ENCODE peak calls at places on chromosomes 11 and 22, in five cellular contexts. B is PC-3, L is cardiac muscle cell, Y is neuronal stem cell, R is astrocyte. E is an unnamed sample. For H3K4me1 and H3K27me3, the result is how much of the 10 kb centered on the place peaks cover.

GRCh38 chr11:128300785-128301184 is 286.6 kb downstream of the ETS1 start:
- DNase-seq in B (no peak), L (no peak), Y (no peak), R (no peak), E (no peak)

GRCh38 chr11:91608662-91609061 is 616.0 kb upstream of the FAT3 start:
- DNase-seq in B (peak), L (no peak), Y (no peak), R (no peak), E (no peak)

GRCh38 chr22:40951795-40952602 is 821 bp downstream of the RBX1 start:
- DNase-seq in B (no peak), L (no peak), Y (no peak), R (no peak), E (no peak)

GRCh38 chr11:64566915-64567882 is 23.8 kb upstream of the SLC22A12 start:
- DNase-seq in B (no peak), L (no peak), Y (no peak), R (no peak), E (peak)

GRCh38 chr22:29079218-29079901 is 6.5 kb downstream of the KREMEN1 start:
- DNase-seq in B (peak), L (no peak), Y (no peak), R (peak), E (peak)

GRCh38 chr11:68314203-68314885 is 2.0 kb downstream of the LRP5 start:
- DNase-seq in B (no peak), L (no peak), Y (no peak), R (no peak), E (peak)

GRCh38 chr11:13126430-13126829 is 117.3 kb downstream of the RASSF10 start:
- DNase-seq in B (peak), L (peak), Y (no peak), R (peak), E (peak)

GRCh38 chr11:13137778-13138400 is 128.8 kb downstream of the RASSF10 start:
- DNase-seq in B (peak), L (no peak), Y (no peak), R (peak), E (no peak)

GRCh38 chr11:57513911-57514537 is 1.5 kb downstream of the SLC43A1 start:
- DNase-seq in B (peak), L (peak), Y (no peak), R (peak), E (peak)

GRCh38 chr11:122661182-122661945 is 5.8 kb downstream of the UBASH3B start:
- DNase-seq in B (peak), L (no peak), Y (peak), R (peak), E (no peak)

GRCh38 chr22:39715778-39716495 is 145.4 kb downstream of the CACNA1I start:
- DNase-seq in B (no peak), L (no peak), Y (no peak), R (no peak), E (no peak)

GRCh38 chr22:29156507-29156906 is 49.2 kb upstream of the EMID1 start:
- DNase-seq in B (no peak), L (peak), Y (no peak), R (no peak), E (no peak)

GRCh38 chr11:17314904-17315426 is 36.6 kb upstream of the NCR3LG1 start:
- DNase-seq in B (no peak), L (no peak), Y (no peak), R (no peak), E (no peak)

GRCh38 chr11:46264976-46265375 is 12.5 kb upstream of the CREB3L1 start:
- DNase-seq in B (no peak), L (no peak), Y (no peak), R (no peak), E (no peak)

GRCh38 chr11:122981388-122982264 is at the start of gene BSX:
- DNase-seq in B (peak), L (peak), Y (peak), R (peak), E (peak)

GRCh38 chr22:39498802-39499201 is 3.3 kb upstream of the MIEF1 start:
- DNase-seq in B (no peak), L (no peak), Y (no peak), R (no peak), E (no peak)

GRCh38 chr11:116703421-116703820 is 69.4 kb downstream of the BUD13 start:
- DNase-seq in B (no peak), L (peak), Y (peak), R (no peak), E (peak)

GRCh38 chr11:96967616-96968015 is 577.8 kb downstream of the JRKL start:
- DNase-seq in B (no peak), L (no peak), Y (no peak), R (no peak), E (no peak)

GRCh38 chr22:38799265-38800002 is 5.5 kb upstream of the DNAL4 start:
- DNase-seq in B (no peak), L (peak), Y (no peak), R (no peak), E (no peak)

GRCh38 chr22:23569716-23570115 is 10.4 kb downstream of the IGLL1 start:
- DNase-seq in B (no peak), L (no peak), Y (no peak), R (no peak), E (no peak)

GRCh38 chr22:45742866-45743450 is 71.3 kb downstream of the ATXN10 start:
- DNase-seq in B (peak), L (peak), Y (no peak), R (peak), E (peak)

GRCh38 chr11:71218789-71219499 is 33.4 kb downstream of the SHANK2 start:
- DNase-seq in B (no peak), L (no peak), Y (no peak), R (no peak), E (no peak)

GRCh38 chr22:29457730-29458129 is 19.3 kb downstream of the RFPL1 start:
- DNase-seq in B (peak), L (peak), Y (peak), R (peak), E (peak)

GRCh38 chr11:62556872-62557631 is 10.4 kb upstream of the AHNAK start:
- DNase-seq in B (peak), L (no peak), Y (no peak), R (no peak), E (no peak)

GRCh38 chr22:42959472-42960145 is 55.3 kb downstream of the PACSIN2 start:
- DNase-seq in B (no peak), L (peak), Y (no peak), R (peak), E (no peak)

GRCh38 chr11:837990-838307 is 4.4 kb downstream of the POLR2L start:
- DNase-seq in B (no peak), L (no peak), Y (no peak), R (no peak), E (no peak)

GRCh38 chr22:27750866-27751265 is 50.7 kb downstream of the MN1 start:
- DNase-seq in B (no peak), L (no peak), Y (no peak), R (no peak), E (no peak)

GRCh38 chr22:35334010-35334409 is 34.3 kb downstream of the TOM1 start:
- DNase-seq in B (no peak), L (no peak), Y (no peak), R (no peak), E (no peak)
- H3K4me1 ChIP-seq in B (under half), L (under half), Y (under half), R (under half), E (under half)

DNA sequence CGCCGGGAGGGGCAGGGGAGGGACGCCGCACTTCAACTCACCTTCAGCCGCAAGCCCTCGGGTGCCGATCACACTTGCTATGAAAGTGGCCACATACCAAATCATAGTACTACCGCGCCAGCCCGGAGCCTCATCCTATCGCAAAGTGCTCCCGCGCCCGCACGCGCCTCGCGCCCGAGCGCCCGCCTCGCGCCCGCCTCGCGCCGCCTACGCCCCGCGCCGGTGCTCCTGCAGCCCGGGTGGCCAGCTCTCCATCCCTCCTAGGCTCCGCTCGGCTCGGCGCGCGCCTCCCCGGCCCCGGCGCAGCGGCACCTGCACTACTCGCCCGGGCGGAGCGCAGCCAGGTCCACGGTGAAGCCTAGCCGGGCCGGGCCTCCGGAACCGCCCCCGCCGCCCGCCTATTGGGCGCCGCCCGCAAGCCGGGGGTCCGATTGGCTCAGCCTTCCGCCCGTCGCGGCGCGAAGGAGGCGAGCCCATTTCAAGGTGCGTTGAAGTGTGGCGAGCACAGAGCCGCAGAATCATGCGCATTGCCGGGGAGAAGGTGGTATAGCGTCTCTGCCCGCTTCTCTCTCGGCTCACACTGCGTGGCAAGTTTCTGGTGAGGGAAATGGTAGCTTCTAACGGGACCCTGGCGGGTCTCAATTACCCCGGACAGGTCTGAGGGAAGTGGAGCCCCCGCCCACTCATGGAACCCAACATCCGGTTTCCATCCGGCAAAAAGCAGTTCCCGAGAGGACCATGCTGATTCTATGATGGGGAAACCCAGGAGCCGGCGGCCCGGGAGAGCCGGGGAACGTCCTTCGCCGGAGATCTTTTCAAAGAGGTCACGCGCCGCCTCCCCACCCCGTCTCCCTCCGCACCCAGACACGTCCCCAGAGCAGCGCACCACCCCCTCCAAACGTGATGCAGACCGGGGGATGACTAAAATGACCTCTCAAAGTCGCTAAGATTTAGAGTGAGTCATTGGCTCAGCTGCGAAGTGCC is at the start of gene IGSF9B:
- DNase-seq in B (peak), L (peak), Y (peak), R (peak), E (peak)
- H3K4me3 ChIP-seq in B (peak), L (peak), Y (peak), R (peak), E (peak)

DNA sequence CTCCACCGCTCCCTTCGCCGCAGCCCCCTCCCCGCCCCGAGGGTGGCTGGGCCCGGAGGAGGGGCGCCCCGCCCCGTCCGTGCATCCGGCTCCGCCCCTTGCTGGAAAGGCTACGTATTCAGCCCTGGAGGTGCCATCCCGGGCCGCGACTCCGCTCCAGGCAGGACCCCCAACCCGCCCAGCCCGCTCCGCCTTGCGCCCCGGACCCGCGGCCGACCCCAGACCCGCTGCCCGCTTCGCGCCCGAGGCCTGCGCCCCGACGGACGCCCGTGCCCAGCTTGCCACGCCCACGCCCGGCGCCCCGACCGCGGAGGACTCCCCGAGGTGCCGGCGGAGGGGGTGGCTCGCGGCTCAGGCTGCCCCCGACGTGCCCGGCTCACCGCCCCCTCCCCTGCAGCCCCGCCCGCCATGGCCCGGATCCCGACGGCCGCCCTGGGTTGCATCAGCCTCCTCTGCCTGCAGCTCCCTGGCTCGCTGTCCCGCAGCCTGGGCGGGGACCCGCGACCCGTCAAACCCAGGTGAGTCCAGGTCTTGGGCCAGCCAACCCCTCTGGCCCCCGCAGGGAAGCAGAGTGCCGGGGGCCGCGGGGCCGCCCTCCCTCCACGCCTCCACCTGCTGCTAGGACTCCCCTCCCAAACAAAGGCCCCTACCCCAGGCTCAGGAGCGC is at the start of gene ADM2:
- DNase-seq in B (no peak), L (peak), Y (peak), R (no peak), E (peak)
- H3K27me3 ChIP-seq in B (under half), L (under half), Y (under half), R (under half), E (under half)

GRCh38 chr11:77474509-77475070 is 696 bp upstream of the PAK1 start:
- DNase-seq in B (no peak), L (no peak), Y (no peak), R (no peak), E (no peak)
- H3K4me1 ChIP-seq in B (under half), L (under half), Y (under half), R (under half), E (under half)

DNA sequence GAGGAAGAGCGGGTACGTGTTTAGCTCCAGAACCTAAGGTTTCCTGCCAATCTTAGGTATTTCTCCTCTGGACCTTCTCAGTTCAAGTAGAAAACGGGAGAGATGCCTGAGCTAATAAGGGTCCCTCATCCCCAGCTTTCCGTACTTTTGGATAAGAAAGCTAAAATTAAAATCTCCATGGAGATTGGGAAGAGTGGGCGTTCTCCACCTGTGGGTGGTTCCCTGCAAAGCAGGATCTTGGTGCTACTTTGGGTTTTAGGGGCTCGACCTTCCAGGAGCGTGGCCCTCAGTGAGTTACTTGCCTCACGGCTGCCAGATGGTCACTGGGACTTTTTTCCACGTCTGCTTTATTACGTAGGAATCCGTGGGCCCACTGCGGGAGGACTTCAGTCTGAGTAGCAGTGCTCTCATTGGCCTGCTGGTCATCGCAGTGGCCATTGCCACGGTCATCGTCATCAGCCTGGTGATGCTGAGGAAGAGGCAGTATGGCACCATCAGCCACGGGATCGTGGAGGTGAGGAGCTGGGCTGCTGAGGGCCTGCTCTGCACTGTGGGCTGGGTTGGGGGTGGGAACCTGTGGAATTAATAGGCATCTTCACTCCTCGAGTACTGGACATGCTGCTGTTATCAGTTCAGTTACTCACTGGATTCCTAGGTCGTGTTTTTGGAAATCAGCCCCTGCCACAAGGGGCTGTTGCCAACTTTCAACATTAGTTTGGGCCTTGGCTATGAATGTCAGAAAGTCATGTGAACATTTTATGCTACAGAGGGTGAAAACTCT is 17.8 kb upstream of the ST14 start:
- DNase-seq in B (no peak), L (peak), Y (no peak), R (peak), E (no peak)
- H3K4me3 ChIP-seq in B (no peak), L (no peak), Y (no peak), R (no peak), E (no peak)

DNA sequence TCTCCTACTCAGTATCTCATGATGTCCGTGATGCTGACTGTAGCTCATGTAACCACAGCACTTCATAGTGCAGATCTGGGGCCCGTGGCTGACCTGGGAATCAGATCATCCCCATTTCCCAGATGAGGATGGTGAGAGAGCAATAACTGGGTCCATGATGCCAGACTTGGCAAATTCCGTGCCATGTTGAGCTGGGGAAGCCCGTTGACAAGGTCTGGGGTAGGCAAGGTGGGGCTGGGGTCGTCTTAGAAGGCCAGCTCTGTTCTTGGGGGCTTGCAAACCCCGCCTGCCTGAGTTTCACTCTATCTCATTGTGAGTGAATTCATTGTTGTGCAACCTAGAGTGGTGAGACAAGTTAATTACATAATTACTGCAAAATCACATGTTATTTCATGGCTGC is 41.8 kb downstream of the LMO1 start:
- DNase-seq in B (no peak), L (no peak), Y (no peak), R (no peak), E (no peak)
- H3K27me3 ChIP-seq in B (under half), L (under half), Y (under half), R (under half), E (under half)

DNA sequence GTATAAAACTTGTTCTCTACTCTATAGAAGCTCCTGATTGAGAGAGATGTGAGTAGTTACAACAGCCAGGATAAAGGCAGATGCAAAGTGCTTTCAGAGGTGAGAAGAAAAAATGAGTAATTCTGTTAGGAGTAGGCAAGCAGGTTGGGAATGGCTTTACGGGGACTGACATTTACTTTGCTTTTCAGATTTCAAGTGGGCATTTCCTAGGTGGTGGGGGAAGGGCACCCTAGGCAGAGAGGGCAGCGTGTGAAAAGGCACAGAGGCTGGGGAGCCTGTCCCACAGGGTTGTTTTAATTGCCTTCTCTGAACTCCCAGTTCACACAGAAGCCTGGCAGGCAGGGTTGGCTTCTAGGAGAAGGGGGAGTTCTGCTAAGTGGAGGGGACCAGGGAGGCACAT is 106.5 kb downstream of the NAV2 start:
- DNase-seq in B (no peak), L (no peak), Y (no peak), R (no peak), E (no peak)
- H3K4me1 ChIP-seq in B (under half), L (under half), Y (under half), R (under half), E (under half)

GRCh38 chr11:73528877-73529530 is 68.9 kb downstream of the FAM168A start:
- DNase-seq in B (no peak), L (no peak), Y (no peak), R (no peak), E (no peak)
- H3K4me3 ChIP-seq in B (no peak), L (no peak), Y (no peak), R (no peak), E (no peak)

DNA sequence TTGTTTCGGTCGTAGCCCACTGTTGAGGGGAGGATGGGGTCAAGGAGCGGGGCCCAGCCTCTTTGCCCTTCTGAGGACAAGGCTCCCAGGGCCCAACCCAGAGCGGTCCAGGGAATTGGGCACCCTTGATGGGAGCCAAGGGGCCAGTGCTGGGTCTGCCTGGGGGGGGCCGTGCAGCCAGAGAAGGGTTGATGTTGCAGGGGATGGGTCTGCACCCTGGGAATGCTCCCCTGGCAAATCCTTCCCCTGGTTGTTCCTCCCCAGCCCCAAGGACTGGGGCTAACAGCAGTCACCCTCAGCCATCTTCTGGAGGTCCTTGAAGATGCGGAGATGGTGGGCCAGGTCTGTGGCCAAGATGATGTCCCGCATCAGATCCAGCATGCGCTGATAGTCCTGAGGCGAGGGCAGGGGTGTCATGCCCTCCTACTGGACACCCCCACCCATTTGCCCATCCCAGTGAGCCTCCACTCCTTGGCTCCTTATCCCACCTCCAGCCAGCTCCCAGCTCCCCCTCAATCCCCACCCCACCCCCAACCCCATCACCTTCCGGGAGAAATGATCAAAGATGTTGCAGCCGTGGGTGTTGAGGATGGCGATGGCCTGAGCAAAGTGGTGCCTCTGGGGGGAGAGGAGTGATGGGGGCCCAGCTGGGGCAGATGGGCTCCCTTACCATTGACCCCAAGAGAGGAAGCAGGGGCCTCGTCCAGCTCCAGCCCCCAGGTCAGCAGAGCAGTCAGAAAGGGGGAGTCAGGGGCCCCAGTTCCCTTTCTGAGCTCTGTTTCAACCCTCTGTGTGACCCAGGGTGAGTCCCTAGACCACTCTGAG is 95.0 kb downstream of the PDE2A start:
- DNase-seq in B (no peak), L (no peak), Y (no peak), R (no peak), E (no peak)
- H3K27me3 ChIP-seq in B (under half), L (under half), Y (under half), R (under half), E (under half)